ENCODE peak calls at places on chromosomes 16 and 17, in four cellular contexts. Z is adrenal gland, U is ovary, X is sigmoid colon. V is an unnamed sample.

GRCh38 chr16:10736926-10737625 is 6.6 kb upstream of the NUBP1 start:
- DNase-seq in Z (peak; percentile 74), U (peak; percentile 63), X (no peak), V (peak; percentile 31)

GRCh38 chr17:13346081-13346533 is 255.6 kb downstream of the HS3ST3A1 start:
- DNase-seq in Z (no peak), U (no peak), X (no peak), V (no peak)

GRCh38 chr17:63775420-63775819 is 1.4 kb downstream of the DDX42 start:
- DNase-seq in Z (no peak), U (no peak), X (no peak), V (no peak)

GRCh38 chr17:17988427-17988945 is 15.8 kb downstream of the DRC3 start:
- DNase-seq in Z (no peak), U (no peak), X (no peak), V (peak; percentile 14)

GRCh38 chr16:11665071-11665491 is 3.2 kb upstream of the SNN start:
- DNase-seq in Z (no peak), U (no peak), X (no peak), V (no peak)

GRCh38 chr16:28326881-28327610 is 34.7 kb downstream of the SBK1 start:
- DNase-seq in Z (peak; percentile 68), U (no peak), X (peak; percentile 63), V (peak; percentile 80)

GRCh38 chr16:82059983-82060421 is 24.9 kb downstream of the HSD17B2 start:
- DNase-seq in Z (no peak), U (no peak), X (no peak), V (no peak)

GRCh38 chr16:30163538-30163937 is 19.9 kb upstream of the CORO1A start:
- DNase-seq in Z (no peak), U (no peak), X (no peak), V (no peak)

GRCh38 chr17:8288336-8289102 is at the start of gene RANGRF:
- DNase-seq in Z (peak; percentile 92), U (peak; percentile 92), X (peak; percentile 96), V (peak; percentile 97)

GRCh38 chr17:79618383-79619067 is 7.7 kb upstream of the RBFOX3 start:
- DNase-seq in Z (no peak), U (no peak), X (peak; percentile 44), V (peak; percentile 20)

GRCh38 chr17:68588362-68588761 is 12.8 kb downstream of the FAM20A start:
- DNase-seq in Z (no peak), U (no peak), X (no peak), V (no peak)
- H3K9me3 ChIP-seq in Z (no peaks in the 10 kb centered on the region), U (no peaks in the 10 kb centered on the region), X (peaks cover 7% of the 10 kb centered on the region), V (no peaks in the 10 kb centered on the region)

GRCh38 chr17:19253112-19253511 is 15.9 kb downstream of the EPN2 start:
- DNase-seq in Z (no peak), U (no peak), X (no peak), V (no peak)
- H3K4me1 ChIP-seq in Z (peaks cover 14% of the 10 kb centered on the region), U (peaks cover 27% of the 10 kb centered on the region), X (peaks cover 50% of the 10 kb centered on the region), V (peaks cover 31% of the 10 kb centered on the region)

DNA sequence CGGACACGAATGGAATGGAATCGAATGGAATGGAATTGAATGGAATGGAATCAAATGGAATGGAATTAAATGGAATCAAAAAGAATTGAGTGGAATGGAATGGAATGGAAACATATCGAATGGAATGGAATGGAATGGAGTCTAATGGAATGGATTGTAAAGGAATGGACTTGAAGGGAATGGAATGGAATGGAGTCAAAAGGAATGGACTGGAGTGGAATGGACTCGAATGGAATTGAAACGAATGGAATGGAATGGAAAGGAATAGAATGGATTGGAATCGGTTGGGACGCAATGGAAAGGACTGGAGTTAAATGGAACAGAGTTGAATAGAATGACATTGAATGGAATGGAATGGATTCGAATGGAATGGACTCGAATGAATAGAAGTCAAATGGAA is 486.9 kb upstream of the WSB1 start:
- DNase-seq in Z (no peak), U (no peak), X (no peak), V (no peak)
- H3K9me3 ChIP-seq in Z (no peaks in the 10 kb centered on the region), U (peaks cover 6% of the 10 kb centered on the region), X (peaks cover 48% of the 10 kb centered on the region), V (no peaks in the 10 kb centered on the region)

GRCh38 chr16:27317320-27317719 is 3.5 kb downstream of the IL4R start:
- DNase-seq in Z (no peak), U (no peak), X (peak; percentile 68), V (no peak)
- H3K4me1 ChIP-seq in Z (peaks cover 52% of the 10 kb centered on the region), U (peaks cover 5% of the 10 kb centered on the region), X (peaks cover 82% of the 10 kb centered on the region), V (peaks cover 18% of the 10 kb centered on the region)

GRCh38 chr17:43353364-43353763 is 45.4 kb upstream of the ARL4D start:
- DNase-seq in Z (no peak), U (no peak), X (no peak), V (no peak)

GRCh38 chr17:43352579-43352978 is 46.2 kb upstream of the ARL4D start:
- DNase-seq in Z (no peak), U (no peak), X (no peak), V (no peak)

GRCh38 chr17:43350888-43351361 is 47.9 kb upstream of the ARL4D start:
- DNase-seq in Z (peak; percentile 64), U (no peak), X (no peak), V (no peak)

GRCh38 chr17:43351686-43352085 is 47.1 kb upstream of the ARL4D start:
- DNase-seq in Z (no peak), U (no peak), X (no peak), V (no peak)

DNA sequence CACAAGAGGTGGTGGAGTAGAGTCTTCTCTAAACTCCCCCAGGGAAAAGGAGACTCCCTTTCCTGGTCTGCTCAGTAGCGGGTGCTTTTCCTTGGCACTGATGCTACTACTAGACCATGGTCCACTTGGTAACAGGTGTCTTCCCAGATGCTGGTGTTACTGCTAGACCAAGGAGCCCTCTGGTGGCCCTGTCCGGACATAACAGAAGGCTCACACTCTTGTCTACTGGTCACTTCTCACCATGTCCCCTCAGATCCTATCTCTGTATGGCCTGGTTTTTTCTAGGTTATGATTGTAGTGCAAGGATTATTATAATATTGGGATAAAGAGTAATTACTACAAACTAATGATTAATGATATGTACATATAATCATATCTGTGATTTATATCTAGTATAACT is 49.7 kb upstream of the ARL4D start:
- DNase-seq in Z (no peak), U (no peak), X (no peak), V (no peak)
- H3K9me3 ChIP-seq in Z (no peaks in the 10 kb centered on the region), U (peaks cover 14% of the 10 kb centered on the region), X (peaks cover 31% of the 10 kb centered on the region), V (peaks cover 14% of the 10 kb centered on the region)

DNA sequence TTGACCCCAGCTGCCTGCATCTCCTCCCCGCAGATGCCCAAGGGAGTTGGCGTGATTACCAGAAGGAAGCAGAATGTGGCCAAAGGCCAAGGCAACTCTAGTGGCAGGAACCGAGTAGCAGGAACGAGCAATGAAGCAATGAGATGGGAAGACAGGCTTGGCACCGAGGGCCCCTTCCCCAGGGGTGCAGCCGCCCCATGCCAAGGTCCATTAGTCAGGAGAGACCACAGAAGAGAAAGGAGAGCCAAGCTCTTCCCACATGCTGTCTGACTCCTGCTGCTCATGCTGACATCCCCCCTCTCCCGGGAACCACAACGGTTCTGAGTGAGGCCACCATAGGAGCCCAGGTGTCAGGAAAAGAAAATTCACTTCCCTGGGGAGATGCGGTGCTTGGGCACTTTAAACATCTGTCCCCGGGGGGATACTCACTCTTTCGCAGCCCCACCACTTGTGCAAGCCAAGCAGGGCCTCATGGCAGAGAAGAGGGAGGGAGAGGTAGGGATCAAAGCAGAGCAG is 67.4 kb downstream of the MYO18A start:
- DNase-seq in Z (peak; percentile 35), U (no peak), X (no peak), V (peak; percentile 86)
- H3K4me1 ChIP-seq in Z (peaks cover 13% of the 10 kb centered on the region), U (peaks cover 1% of the 10 kb centered on the region), X (no peaks in the 10 kb centered on the region), V (peaks cover 8% of the 10 kb centered on the region)

DNA sequence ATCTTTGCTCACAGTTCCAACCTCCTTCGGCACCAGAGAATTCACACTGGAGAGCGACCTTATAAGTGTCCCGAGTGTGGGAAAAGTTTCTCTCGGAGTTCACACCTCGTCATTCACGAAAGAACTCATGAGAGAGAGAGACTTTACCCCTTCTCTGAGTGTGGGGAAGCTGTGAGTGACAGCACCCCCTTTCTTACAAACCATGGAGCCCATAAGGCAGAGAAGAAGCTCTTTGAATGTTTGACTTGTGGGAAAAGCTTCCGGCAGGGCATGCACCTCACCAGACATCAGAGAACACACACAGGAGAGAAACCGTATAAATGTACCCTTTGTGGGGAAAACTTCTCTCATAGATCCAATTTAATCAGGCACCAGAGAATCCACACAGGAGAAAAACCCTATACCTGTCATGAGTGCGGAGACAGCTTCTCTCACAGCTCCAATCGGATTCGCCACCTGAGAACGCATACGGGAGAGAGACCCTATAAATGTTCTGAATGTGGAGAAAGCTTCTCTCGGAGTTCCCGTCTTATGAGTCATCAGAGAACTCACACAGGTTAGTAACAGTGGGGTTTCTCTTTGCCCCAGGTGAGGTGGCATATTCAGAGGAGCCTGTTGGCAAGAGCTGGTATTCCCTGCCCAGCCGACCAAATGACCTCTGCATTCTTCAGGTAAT is 6.8 kb downstream of the ZNF263 start:
- DNase-seq in Z (no peak), U (no peak), X (no peak), V (no peak)
- H3K9me3 ChIP-seq in Z (no peaks in the 10 kb centered on the region), U (peaks cover 48% of the 10 kb centered on the region), X (peaks cover 67% of the 10 kb centered on the region), V (peaks cover 24% of the 10 kb centered on the region)

DNA sequence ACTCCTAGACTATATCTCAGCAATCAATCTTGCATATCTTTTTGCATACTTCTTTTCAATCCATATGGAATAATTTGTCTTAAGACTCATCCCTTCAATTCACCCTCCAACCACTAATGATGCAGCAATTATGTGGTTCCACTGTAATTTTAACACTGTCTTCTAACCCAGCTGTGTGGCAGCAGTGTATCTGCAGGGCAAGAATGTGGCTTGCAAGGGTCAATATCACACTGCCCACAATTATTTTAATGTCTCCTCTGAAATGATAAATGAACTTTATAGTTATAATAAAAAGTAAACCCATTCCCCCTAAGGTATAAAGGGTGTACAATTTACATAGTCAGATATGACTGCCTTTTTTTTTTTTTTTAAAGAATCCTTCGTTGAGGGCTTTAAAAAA is 48.6 kb downstream of the FTO start:
- DNase-seq in Z (no peak), U (no peak), X (no peak), V (no peak)
- H3K4me1 ChIP-seq in Z (peaks cover 24% of the 10 kb centered on the region), U (peaks cover 6% of the 10 kb centered on the region), X (peaks cover 44% of the 10 kb centered on the region), V (peaks cover 9% of the 10 kb centered on the region)

GRCh38 chr16:71448274-71448866 is 6.5 kb upstream of the TLE7 start:
- DNase-seq in Z (no peak), U (no peak), X (no peak), V (no peak)
- H3K9me3 ChIP-seq in Z (peaks cover 15% of the 10 kb centered on the region), U (peaks cover 67% of the 10 kb centered on the region), X (peaks cover 62% of the 10 kb centered on the region), V (peaks cover 20% of the 10 kb centered on the region)

GRCh38 chr16:88543230-88543813 is 26.9 kb upstream of the ZC3H18 start:
- DNase-seq in Z (no peak), U (no peak), X (no peak), V (no peak)
- H3K4me1 ChIP-seq in Z (no peaks in the 10 kb centered on the region), U (no peaks in the 10 kb centered on the region), X (no peaks in the 10 kb centered on the region), V (no peaks in the 10 kb centered on the region)